ENCODE peak calls at places on chromosome 13, in eight cellular contexts. V, B, S, J, W, E, D and N are unnamed samples.

GRCh38 chr13:45879666-45880065 is 28.1 kb upstream of the SIAH3 start:
- DNase-seq in V (no peak), B (peak), S (peak), J (peak), W (peak), E (no peak), D (no peak), N (no peak)

GRCh38 chr13:114108141-114108761 is 24.2 kb downstream of the RASA3 start:
- DNase-seq in V (no peak), B (no peak), S (no peak), J (no peak), W (no peak), E (no peak), D (no peak), N (no peak)

GRCh38 chr13:93174260-93174659 is 52.3 kb upstream of the GPC6 start:
- DNase-seq in V (no peak), B (no peak), S (no peak), J (no peak), W (no peak), E (no peak), D (no peak), N (no peak)

GRCh38 chr13:79724348-79725103 is 243.6 kb downstream of the NDFIP2 start:
- DNase-seq in V (peak), B (no peak), S (no peak), J (no peak), W (no peak), E (no peak), D (peak), N (no peak)

GRCh38 chr13:73754727-73755292 is 379.4 kb downstream of the KLF12 start:
- DNase-seq in V (peak), B (peak), S (peak), J (peak), W (peak), E (no peak), D (peak), N (peak)

GRCh38 chr13:21402586-21403307 is 56.4 kb downstream of the ZDHHC20 start:
- DNase-seq in V (peak), B (peak), S (no peak), J (no peak), W (no peak), E (no peak), D (no peak), N (no peak)

GRCh38 chr13:44294868-44295267 is 78.8 kb upstream of the SERP2 start:
- DNase-seq in V (no peak), B (no peak), S (no peak), J (no peak), W (no peak), E (no peak), D (no peak), N (no peak)

GRCh38 chr13:113874579-113875428 is 10.9 kb upstream of the GAS6 start:
- DNase-seq in V (no peak), B (no peak), S (no peak), J (peak), W (no peak), E (no peak), D (no peak), N (peak)

GRCh38 chr13:44576396-44577235 is 486 bp upstream of the TSC22D1 start:
- DNase-seq in V (no peak), B (no peak), S (peak), J (peak), W (peak), E (no peak), D (no peak), N (peak)

GRCh38 chr13:20673711-20674110 is 29.8 kb upstream of the IL17D start:
- DNase-seq in V (peak), B (no peak), S (no peak), J (no peak), W (no peak), E (no peak), D (no peak), N (no peak)

GRCh38 chr13:113224486-113224885 is 15.1 kb downstream of the CUL4A start:
- DNase-seq in V (no peak), B (no peak), S (no peak), J (no peak), W (no peak), E (no peak), D (no peak), N (no peak)

GRCh38 chr13:113886561-113887112 is 22.8 kb upstream of the GAS6 start:
- DNase-seq in V (no peak), B (no peak), S (no peak), J (no peak), W (no peak), E (no peak), D (no peak), N (no peak)

GRCh38 chr13:113047587-113047986 is 58.0 kb upstream of the F7 start:
- DNase-seq in V (no peak), B (no peak), S (no peak), J (no peak), W (no peak), E (no peak), D (no peak), N (no peak)

GRCh38 chr13:107476068-107476467 is 739.3 kb downstream of the LIG4 start:
- DNase-seq in V (peak), B (no peak), S (no peak), J (no peak), W (no peak), E (no peak), D (no peak), N (no peak)

GRCh38 chr13:39672378-39673132 is 17.1 kb downstream of the COG6 start:
- DNase-seq in V (no peak), B (peak), S (no peak), J (no peak), W (no peak), E (no peak), D (no peak), N (no peak)

GRCh38 chr13:41284512-41285288 is 21.3 kb upstream of the MTRF1 start:
- DNase-seq in V (peak), B (peak), S (peak), J (no peak), W (no peak), E (no peak), D (no peak), N (no peak)

GRCh38 chr13:44140146-44140545 is 233.5 kb upstream of the SERP2 start:
- DNase-seq in V (no peak), B (no peak), S (no peak), J (no peak), W (no peak), E (no peak), D (peak), N (no peak)

GRCh38 chr13:26698392-26699196 is 62.0 kb downstream of the GPR12 start:
- DNase-seq in V (peak), B (peak), S (peak), J (peak), W (peak), E (peak), D (peak), N (peak)

GRCh38 chr13:55528434-55528833 is 1612.3 kb upstream of the PRR20A start:
- DNase-seq in V (no peak), B (no peak), S (no peak), J (no peak), W (no peak), E (no peak), D (no peak), N (no peak)

GRCh38 chr13:40208517-40208916 is 457.9 kb downstream of the FOXO1 start:
- DNase-seq in V (no peak), B (no peak), S (no peak), J (peak), W (no peak), E (no peak), D (no peak), N (no peak)

GRCh38 chr13:111269508-111269907 is 50.9 kb upstream of the TEX29 start:
- DNase-seq in V (no peak), B (no peak), S (no peak), J (no peak), W (no peak), E (no peak), D (no peak), N (no peak)
- TF ChIP-seq CTCF in V (no peak), B (no peak), S (no peak), J (no peak), W (no peak), E (no peak), D (no peak), N (no peak)

GRCh38 chr13:52916483-52916990 is 68.1 kb upstream of the PCDH8 start:
- DNase-seq in V (no peak), B (no peak), S (no peak), J (no peak), W (no peak), E (no peak), D (no peak), N (no peak)
- TF ChIP-seq CTCF in V (no peak), B (no peak), S (no peak), J (no peak), W (no peak), E (no peak), D (no peak), N (no peak)

GRCh38 chr13:29105779-29106178 is 285.6 kb downstream of the MTUS2 start:
- DNase-seq in V (no peak), B (no peak), S (no peak), J (no peak), W (no peak), E (no peak), D (no peak), N (no peak)
- TF ChIP-seq CTCF in V (no peak), B (no peak), S (no peak), J (peak), W (peak), E (no peak), D (no peak), N (peak)

GRCh38 chr13:66994498-66995365 is 235.4 kb downstream of the PCDH9 start:
- DNase-seq in V (no peak), B (no peak), S (no peak), J (peak), W (no peak), E (no peak), D (no peak), N (peak)

GRCh38 chr13:66992183-66992582 is 238.0 kb downstream of the PCDH9 start:
- DNase-seq in V (peak), B (no peak), S (peak), J (no peak), W (no peak), E (no peak), D (no peak), N (no peak)

GRCh38 chr13:66992683-66993082 is 237.5 kb downstream of the PCDH9 start:
- DNase-seq in V (peak), B (no peak), S (no peak), J (no peak), W (no peak), E (no peak), D (no peak), N (no peak)

GRCh38 chr13:66995366-66995663 is 234.8 kb downstream of the PCDH9 start:
- DNase-seq in V (no peak), B (no peak), S (no peak), J (peak), W (no peak), E (no peak), D (no peak), N (peak)

DNA sequence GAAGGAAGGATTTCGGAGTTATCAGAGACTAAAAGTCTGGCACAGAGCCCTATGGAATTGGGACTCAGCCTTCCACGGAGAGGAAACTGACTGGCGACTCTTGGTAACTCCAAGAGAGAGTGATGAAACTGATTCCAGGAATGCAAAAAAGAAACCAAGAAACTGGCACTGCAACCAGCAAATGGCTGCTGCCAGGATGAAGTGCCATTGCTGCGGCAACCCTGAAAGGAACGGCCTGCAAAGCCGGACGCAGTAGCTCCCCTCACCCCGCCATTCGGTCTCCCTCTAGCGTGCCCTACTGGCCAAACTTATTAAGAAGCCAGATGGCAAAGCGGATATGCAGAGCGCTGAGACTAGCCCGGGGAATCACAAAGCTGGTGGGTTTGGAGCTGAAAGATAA is 236.0 kb downstream of the PCDH9 start:
- DNase-seq in V (peak), B (peak), S (no peak), J (peak), W (peak), E (no peak), D (peak), N (no peak)
- TF ChIP-seq CTCF in V (peak), B (peak), S (no peak), J (peak), W (peak), E (no peak), D (no peak), N (peak)

DNA sequence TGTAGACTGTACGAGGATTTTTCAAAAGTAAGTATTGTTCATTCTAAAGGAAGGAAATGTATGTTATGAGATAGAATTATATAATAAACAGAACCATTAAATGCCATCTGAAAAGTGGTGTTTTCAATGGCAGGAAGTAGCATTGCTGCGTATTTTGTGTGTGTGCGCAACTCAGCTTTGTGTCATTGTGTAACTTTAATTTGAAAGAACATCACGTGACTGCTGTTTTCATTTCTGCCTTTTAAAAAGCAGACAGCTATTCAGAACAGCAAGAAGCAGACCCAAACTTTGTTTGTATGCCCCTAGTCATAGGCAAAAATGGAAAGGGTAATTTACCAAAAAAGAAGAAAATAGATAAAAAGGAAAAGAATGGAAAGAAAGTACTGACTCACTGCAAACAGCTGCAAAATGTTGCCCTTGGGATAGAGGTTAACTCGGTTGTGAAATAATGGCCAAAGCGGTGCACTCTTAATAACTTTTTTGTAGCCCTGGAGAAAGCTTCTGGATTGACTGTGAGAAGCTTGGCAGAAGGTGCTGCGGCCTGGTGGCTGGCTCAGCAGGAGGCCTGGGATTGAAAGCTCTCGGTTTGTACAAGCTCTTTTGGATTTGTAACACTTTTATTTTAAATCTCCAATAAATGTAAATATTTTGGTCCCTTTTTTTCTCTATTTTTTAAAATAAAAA is 97.3 kb downstream of the GGACT start:
- DNase-seq in V (peak), B (peak), S (no peak), J (no peak), W (no peak), E (no peak), D (no peak), N (no peak)
- TF ChIP-seq CTCF in V (peak), B (peak), S (no peak), J (no peak), W (no peak), E (no peak), D (no peak), N (no peak)

DNA sequence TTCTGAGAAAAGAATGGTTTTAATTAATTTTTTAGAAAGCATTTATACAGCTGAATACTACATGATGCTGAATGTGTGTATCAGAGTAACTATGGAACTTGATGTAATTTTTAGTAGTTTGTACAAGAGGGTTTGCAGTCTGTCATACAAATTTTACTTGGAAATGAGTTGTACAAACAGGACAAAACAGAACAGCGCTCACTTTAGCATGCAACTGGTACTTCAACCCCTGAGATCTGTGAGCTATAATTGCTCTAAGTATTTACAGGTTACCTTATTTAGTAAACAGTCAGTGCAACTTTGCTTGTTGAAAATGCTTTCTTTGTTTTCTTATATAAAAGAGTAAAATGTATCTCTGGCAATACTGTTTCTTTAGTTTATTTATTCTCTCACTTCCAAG is 719 bp downstream of the TNFRSF19 start:
- DNase-seq in V (no peak), B (peak), S (no peak), J (peak), W (no peak), E (no peak), D (no peak), N (no peak)
- TF ChIP-seq CTCF in V (no peak), B (peak), S (no peak), J (peak), W (no peak), E (no peak), D (no peak), N (no peak)

GRCh38 chr13:106011600-106011999 is 523.9 kb downstream of the EFNB2 start:
- DNase-seq in V (no peak), B (no peak), S (no peak), J (no peak), W (no peak), E (no peak), D (no peak), N (no peak)
- TF ChIP-seq CTCF in V (no peak), B (no peak), S (no peak), J (no peak), W (no peak), E (no peak), D (no peak), N (no peak)

DNA sequence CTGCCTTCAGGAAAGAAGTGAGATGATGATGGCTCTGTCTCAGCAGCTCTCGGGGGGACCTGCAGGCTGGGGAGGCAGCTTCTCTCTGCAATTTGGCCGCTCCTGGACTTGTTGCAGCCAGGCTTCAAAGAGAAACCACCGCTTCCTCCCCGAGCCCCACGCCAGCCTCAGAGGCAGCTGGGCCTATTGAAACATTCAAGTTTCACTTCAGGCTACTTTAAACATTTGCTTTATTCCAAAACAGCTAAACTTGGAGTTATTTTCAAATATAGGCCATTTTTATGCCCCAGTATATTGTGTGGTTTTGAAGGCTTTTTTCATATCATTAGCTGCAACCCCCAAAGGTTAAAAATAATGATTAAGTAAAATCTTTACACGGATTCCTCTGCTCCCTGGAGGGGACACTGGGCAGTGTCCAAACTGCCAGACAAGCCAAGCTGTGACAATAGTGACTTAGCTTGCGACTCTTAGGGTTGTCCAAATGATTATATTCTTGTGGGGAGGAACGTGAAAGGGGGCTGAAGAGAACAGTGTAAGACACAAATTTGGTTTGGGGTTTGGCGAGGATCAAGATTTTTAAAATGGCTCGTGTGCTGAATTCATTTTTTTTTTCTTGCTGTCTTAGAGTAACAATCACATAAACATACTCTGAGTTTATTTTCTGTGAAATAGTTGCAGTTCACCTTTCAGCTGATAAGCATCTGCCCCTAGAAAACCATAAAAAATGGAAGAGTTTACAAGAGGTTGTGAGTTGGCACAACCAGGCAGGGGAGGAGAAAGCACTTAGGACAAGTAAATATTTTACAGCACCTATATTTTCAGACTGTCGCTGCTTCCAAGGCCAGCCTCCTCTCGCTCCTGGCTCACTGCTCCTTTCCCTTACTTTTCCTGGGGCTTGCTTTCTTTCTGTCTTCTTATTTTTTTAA is 330.6 kb downstream of the DLEU7 start:
- DNase-seq in V (peak), B (peak), S (peak), J (peak), W (no peak), E (peak), D (peak), N (peak)
- TF ChIP-seq CTCF in V (no peak), B (no peak), S (no peak), J (no peak), W (no peak), E (no peak), D (no peak), N (no peak)

DNA sequence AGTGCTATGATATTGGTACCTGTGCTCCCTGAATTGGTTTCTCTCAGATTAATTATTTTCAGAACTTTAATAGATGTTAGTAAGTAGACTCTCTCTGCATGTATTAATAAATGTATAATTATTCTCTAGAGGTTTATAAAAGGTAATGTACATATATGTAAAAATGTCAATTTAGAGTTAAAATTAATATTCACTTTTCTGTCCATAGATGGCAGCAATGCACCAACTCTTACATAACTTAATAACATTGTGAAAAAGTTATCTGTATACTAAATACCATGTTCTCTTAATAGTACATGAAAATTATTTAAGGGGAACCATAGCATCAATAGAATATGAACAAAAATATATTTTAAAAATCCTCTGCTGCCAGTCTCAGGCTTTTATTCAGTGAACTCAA is 515.0 kb upstream of the KLHL1 start:
- DNase-seq in V (no peak), B (peak), S (no peak), J (peak), W (no peak), E (no peak), D (no peak), N (no peak)
- TF ChIP-seq CTCF in V (no peak), B (peak), S (no peak), J (no peak), W (peak), E (peak), D (peak), N (peak)